ENCODE peak calls at places on chromosomes 2 and 18, in four cellular contexts. S is AG04450; Q is CD4-positive, alpha-beta T cell; T is brain microvascular endothelial cell. U is an unnamed sample.

GRCh38 chr2:201558232-201558631 is 85.1 kb downstream of the TMEM237 start:
- DNase-seq in Q (no peak), S (no peak), T (no peak), U (no peak)

GRCh38 chr18:26540041-26540628 is 8.2 kb downstream of the KCTD1 start:
- DNase-seq in T (no peak), S (no peak), Q (no peak), U (no peak)

GRCh38 chr18:46877329-46877987 is 39.8 kb downstream of the PIAS2 start:
- DNase-seq in T (no peak), Q (no peak), S (no peak), U (no peak)

GRCh38 chr18:52326001-52326400 is 14.0 kb upstream of the DCC start:
- DNase-seq in S (no peak), T (peak; percentile 59), Q (no peak), U (no peak)

GRCh38 chr18:68721681-68722583 is 7.0 kb upstream of the TMX3 start:
- DNase-seq in Q (no peak), S (no peak), T (no peak), U (no peak)

GRCh38 chr2:165274698-165275097 is 35.5 kb downstream of the SCN2A start:
- DNase-seq in T (no peak), Q (no peak), S (no peak), U (no peak)

GRCh38 chr2:168355110-168355509 is 101.0 kb upstream of the CERS6 start:
- DNase-seq in Q (no peak), S (no peak), T (no peak), U (no peak)

GRCh38 chr2:240214790-240215675 is 74.6 kb upstream of the OTOS start:
- DNase-seq in S (no peak), Q (no peak), T (no peak), U (no peak)

GRCh38 chr18:46706968-46707367 is 49.9 kb downstream of the ST8SIA5 start:
- DNase-seq in S (no peak), Q (no peak), T (no peak), U (peak; percentile 27)

GRCh38 chr2:9800975-9801723 is 42.1 kb upstream of the TAF1B start:
- DNase-seq in T (peak; percentile 74), Q (peak; percentile 19), S (no peak), U (no peak)

GRCh38 chr2:105375001-105375561 is 23.8 kb downstream of the FHL2 start:
- DNase-seq in T (peak; percentile 79), S (peak; percentile 58), Q (no peak), U (no peak)

GRCh38 chr2:220434365-220434764 is 806.9 kb downstream of the SLC4A3 start:
- DNase-seq in Q (no peak), T (peak; percentile 61), S (peak; percentile 65), U (no peak)

GRCh38 chr18:13550446-13551304 is 175.7 kb downstream of the FAM210A start:
- DNase-seq in T (no peak), S (no peak), Q (no peak), U (no peak)

GRCh38 chr18:57027190-57027708 is 119.6 kb upstream of the BOD1L2 start:
- DNase-seq in Q (no peak), S (no peak), T (no peak), U (no peak)

GRCh38 chr2:31387850-31388249 is 26.7 kb downstream of the XDH start:
- DNase-seq in S (no peak), Q (no peak), T (no peak), U (no peak)

GRCh38 chr2:25052948-25053477 is 11.1 kb downstream of the EFR3B start:
- DNase-seq in T (no peak), Q (no peak), S (no peak), U (no peak)

GRCh38 chr2:24909555-24910177 is 10.4 kb downstream of the ADCY3 start:
- DNase-seq in Q (no peak), S (no peak), T (no peak), U (no peak)

GRCh38 chr2:128748336-128748735 is 429.7 kb upstream of the HS6ST1 start:
- DNase-seq in S (no peak), T (no peak), Q (no peak), U (no peak)

GRCh38 chr2:241584446-241584845 is 25.9 kb downstream of the BOK start:
- DNase-seq in T (peak; percentile 59), Q (no peak), S (no peak), U (no peak)

GRCh38 chr2:74535440-74535965 is 5.8 kb downstream of the HTRA2 start:
- DNase-seq in S (no peak), Q (no peak), T (no peak), U (no peak)

GRCh38 chr2:167183916-167184315 is 295.6 kb downstream of the XIRP2 start:
- DNase-seq in Q (no peak), T (no peak), S (no peak), U (no peak)

GRCh38 chr2:64823794-64824193 is 165.4 kb upstream of the SLC1A4 start:
- DNase-seq in T (no peak), Q (no peak), S (no peak), U (no peak)

GRCh38 chr18:7221424-7222155 is 9.3 kb upstream of the LRRC30 start:
- DNase-seq in S (peak; percentile 29), Q (no peak), T (peak; percentile 76), U (peak; percentile 39)

GRCh38 chr2:220192994-220193753 is 565.7 kb downstream of the SLC4A3 start:
- DNase-seq in T (peak; percentile 5), S (no peak), Q (no peak), U (no peak)

GRCh38 chr2:56260415-56260814 is 76.6 kb downstream of the CCDC85A start:
- DNase-seq in T (no peak), S (no peak), Q (no peak), U (no peak)

GRCh38 chr2:175080479-175080878 is 75.3 kb upstream of the CHN1 start:
- DNase-seq in S (no peak), Q (no peak), T (no peak), U (no peak)

GRCh38 chr2:16067037-16067406 is 126.7 kb downstream of the MYCN start:
- DNase-seq in T (no peak), Q (no peak), S (no peak), U (no peak)

GRCh38 chr2:218418321-218418716 is 604 bp upstream of the VIL1 start:
- DNase-seq in S (no peak), Q (no peak), T (no peak), U (no peak)

GRCh38 chr2:42425697-42426096 is 64.7 kb upstream of the COX7A2L start:
- DNase-seq in T (no peak), Q (no peak), S (no peak), U (no peak)

GRCh38 chr2:42421601-42422252 is 60.7 kb upstream of the COX7A2L start:
- DNase-seq in Q (no peak), T (peak; percentile 11), S (no peak), U (no peak)

GRCh38 chr2:42424033-42424432 is 63.0 kb upstream of the COX7A2L start:
- DNase-seq in T (peak; percentile 24), S (peak; percentile 47), Q (no peak), U (no peak)

DNA sequence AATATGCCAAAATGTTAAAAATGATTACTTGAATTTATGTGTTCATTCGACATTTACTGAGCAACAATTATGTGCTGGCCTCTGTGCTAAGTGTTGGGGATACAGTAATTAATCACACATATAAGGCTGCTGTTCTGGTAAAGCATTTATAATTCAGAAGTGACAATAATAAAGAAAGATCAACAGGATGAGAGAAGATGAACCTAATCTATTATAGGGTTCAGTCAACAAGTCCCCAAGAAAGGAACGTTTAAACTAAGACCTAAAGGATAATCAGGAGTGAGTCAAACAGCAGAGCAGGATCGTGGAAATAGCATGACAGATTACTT is 60.1 kb upstream of the COX7A2L start:
- DNase-seq in S (no peak), T (no peak), Q (no peak), U (no peak)
- H3K27ac ChIP-seq in S (no peak overlapping the region), T (peak overlapping the region; percentile 93), Q (no peak overlapping the region), U (no peak overlapping the region)

DNA sequence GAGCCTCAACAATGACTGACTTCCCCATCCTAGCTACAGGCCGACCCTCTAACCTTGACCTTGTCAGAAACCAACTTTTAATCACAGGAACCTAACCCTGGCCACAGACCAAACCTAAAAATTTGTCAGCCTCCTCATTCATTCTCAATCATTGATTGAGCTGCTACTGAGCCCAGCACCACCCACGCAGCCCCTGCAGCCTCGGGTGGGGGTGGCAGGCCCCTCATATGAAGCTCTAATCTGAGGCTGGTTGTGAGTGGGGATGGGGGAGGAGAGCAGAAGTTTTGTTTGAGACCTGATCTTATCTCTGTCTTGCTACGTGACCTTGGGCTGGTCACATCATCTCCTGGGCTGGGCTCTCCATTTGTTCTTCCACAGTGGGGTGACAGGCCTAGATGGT is 99.5 kb upstream of the EPAS1 start:
- DNase-seq in Q (no peak), S (no peak), T (no peak), U (no peak)
- H3K27ac ChIP-seq in Q (no peak overlapping the region), S (no peak overlapping the region), T (no peak overlapping the region), U (no peak overlapping the region)

GRCh38 chr2:120734930-120735611 is 597 bp upstream of the GLI2 start:
- DNase-seq in S (no peak), Q (no peak), T (no peak), U (no peak)
- H3K27ac ChIP-seq in S (peak overlapping the region; percentile 68), Q (no peak overlapping the region), T (peak overlapping the region; percentile 14), U (no peak overlapping the region)

DNA sequence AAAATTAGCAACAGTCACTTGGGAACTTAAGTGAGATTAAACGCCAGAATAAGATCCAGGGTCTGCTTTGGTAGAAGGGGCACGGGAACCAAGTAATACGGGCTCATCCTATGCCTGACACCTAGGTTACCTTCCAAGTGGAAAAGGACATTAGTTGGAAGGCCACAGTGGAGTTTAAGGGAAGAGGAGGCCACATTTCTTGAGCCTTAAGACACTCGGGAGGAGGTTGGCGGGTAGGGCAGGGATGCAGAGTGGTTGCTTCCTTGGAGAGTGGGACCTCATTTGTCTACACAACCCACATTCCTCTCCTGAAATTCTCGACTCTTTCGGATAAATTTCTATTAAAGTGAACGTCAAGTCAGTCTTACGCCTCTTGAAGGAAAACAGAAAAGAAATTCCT is 510 bp upstream of the DNAH6 start:
- DNase-seq in T (no peak), S (no peak), Q (no peak), U (no peak)
- H3K27ac ChIP-seq in T (no peak overlapping the region), S (no peak overlapping the region), Q (no peak overlapping the region), U (no peak overlapping the region)

GRCh38 chr2:556494-556893 is 120.7 kb downstream of the TMEM18 start:
- DNase-seq in S (no peak), Q (no peak), T (no peak), U (no peak)

GRCh38 chr2:555164-555922 is 121.9 kb downstream of the TMEM18 start:
- DNase-seq in T (no peak), Q (no peak), S (no peak), U (no peak)

GRCh38 chr2:557635-558301 is 119.4 kb downstream of the TMEM18 start:
- DNase-seq in Q (no peak), T (no peak), S (no peak), U (no peak)

GRCh38 chr2:551621-552020 is 125.6 kb downstream of the TMEM18 start:
- DNase-seq in S (no peak), Q (no peak), T (no peak), U (no peak)

DNA sequence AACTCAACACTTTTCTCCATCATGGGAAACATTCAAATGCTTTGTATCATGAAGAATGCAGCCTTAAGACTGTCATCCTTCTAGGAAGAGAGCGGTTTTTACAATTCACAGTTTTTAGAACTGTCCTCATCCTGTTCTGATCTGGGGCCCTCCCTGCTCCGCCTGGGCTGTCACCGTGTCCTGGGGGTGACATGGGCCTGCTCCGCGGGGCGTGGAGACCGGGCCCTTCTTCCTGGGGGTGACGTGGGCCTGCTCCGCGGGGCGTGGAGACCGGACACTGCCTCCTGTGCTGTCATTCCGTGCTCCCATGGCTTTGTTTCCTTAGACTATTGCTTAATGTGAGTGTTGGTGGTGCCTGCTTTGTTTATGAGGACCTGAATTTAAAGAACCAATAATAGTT is 122.8 kb downstream of the TMEM18 start:
- DNase-seq in S (no peak), Q (no peak), T (no peak), U (no peak)
- H3K27ac ChIP-seq in S (no peak overlapping the region), Q (no peak overlapping the region), T (no peak overlapping the region), U (no peak overlapping the region)

U was measured in Panc1.